ENCODE peak calls at places on chromosomes 2 and 18, in seven cellular contexts. One of them, this sample, is unnamed.

GRCh38 chr2:159349674-159350299 is 63.3 kb upstream of the WDSUB1 start:
- DNase-seq in IMR-90: peak; percentile 5
- DNase-seq in OCI-LY7: no peak
- DNase-seq in ovary: no peak
- DNase-seq in colonic mucosa: no peak
- DNase-seq in stomach: no peak
- DNase-seq in mucosa of descending colon: no peak
- DNase-seq in this sample: no peak

GRCh38 chr2:27729198-27729597 is 42.3 kb upstream of the MRPL33 start:
- DNase-seq in OCI-LY7: no peak
- DNase-seq in stomach: no peak
- DNase-seq in IMR-90: no peak
- DNase-seq in colonic mucosa: no peak
- DNase-seq in mucosa of descending colon: no peak
- DNase-seq in ovary: no peak
- DNase-seq in this sample: no peak

GRCh38 chr2:24334245-24334633 is 26.1 kb downstream of the ITSN2 start:
- DNase-seq in colonic mucosa: no peak
- DNase-seq in OCI-LY7: no peak
- DNase-seq in ovary: no peak
- DNase-seq in mucosa of descending colon: no peak
- DNase-seq in IMR-90: peak; percentile 37
- DNase-seq in stomach: no peak
- DNase-seq in this sample: no peak

GRCh38 chr2:202703091-202703490 is 68.3 kb downstream of the FAM117B start:
- DNase-seq in ovary: no peak
- DNase-seq in IMR-90: peak; percentile 49
- DNase-seq in mucosa of descending colon: no peak
- DNase-seq in stomach: no peak
- DNase-seq in OCI-LY7: no peak
- DNase-seq in colonic mucosa: no peak
- DNase-seq in this sample: no peak

GRCh38 chr18:5518899-5519371 is 24.9 kb downstream of the EPB41L3 start:
- DNase-seq in mucosa of descending colon: no peak
- DNase-seq in IMR-90: peak; percentile 71
- DNase-seq in ovary: no peak
- DNase-seq in colonic mucosa: no peak
- DNase-seq in OCI-LY7: no peak
- DNase-seq in stomach: no peak
- DNase-seq in this sample: no peak

GRCh38 chr2:218893349-218894167 is 12.9 kb downstream of the WNT10A start:
- DNase-seq in stomach: no peak
- DNase-seq in OCI-LY7: no peak
- DNase-seq in colonic mucosa: no peak
- DNase-seq in mucosa of descending colon: no peak
- DNase-seq in IMR-90: no peak
- DNase-seq in ovary: no peak
- DNase-seq in this sample: no peak

GRCh38 chr2:224175538-224175937 is 136.5 kb upstream of the SERPINE2 start:
- DNase-seq in ovary: no peak
- DNase-seq in stomach: no peak
- DNase-seq in IMR-90: no peak
- DNase-seq in colonic mucosa: no peak
- DNase-seq in OCI-LY7: no peak
- DNase-seq in mucosa of descending colon: no peak
- DNase-seq in this sample: no peak

GRCh38 chr2:199485732-199486335 is 28.1 kb upstream of the SATB2 start:
- DNase-seq in OCI-LY7: peak; percentile 83
- DNase-seq in IMR-90: peak; percentile 49
- DNase-seq in colonic mucosa: peak; percentile 88
- DNase-seq in ovary: no peak
- DNase-seq in mucosa of descending colon: peak; percentile 80
- DNase-seq in stomach: peak; percentile 59
- DNase-seq in this sample: peak; percentile 68

GRCh38 chr2:64463784-64464183 is 9.8 kb downstream of the LGALSL start:
- DNase-seq in stomach: no peak
- DNase-seq in colonic mucosa: no peak
- DNase-seq in mucosa of descending colon: no peak
- DNase-seq in IMR-90: peak; percentile 61
- DNase-seq in OCI-LY7: no peak
- DNase-seq in ovary: peak; percentile 37
- DNase-seq in this sample: no peak

GRCh38 chr18:63161032-63161727 is 158.4 kb downstream of the BCL2 start:
- DNase-seq in ovary: no peak
- DNase-seq in mucosa of descending colon: no peak
- DNase-seq in IMR-90: no peak
- DNase-seq in colonic mucosa: no peak
- DNase-seq in stomach: no peak
- DNase-seq in OCI-LY7: peak; percentile 42
- DNase-seq in this sample: no peak

GRCh38 chr2:201220102-201220570 is 37.2 kb downstream of the CASP10 start:
- DNase-seq in ovary: no peak
- DNase-seq in mucosa of descending colon: no peak
- DNase-seq in OCI-LY7: peak; percentile 15
- DNase-seq in colonic mucosa: peak; percentile 72
- DNase-seq in stomach: peak; percentile 45
- DNase-seq in IMR-90: no peak
- DNase-seq in this sample: no peak

GRCh38 chr2:43224571-43225092 is 1.8 kb downstream of the ZFP36L2 start:
- DNase-seq in OCI-LY7: peak; percentile 66
- DNase-seq in stomach: no peak
- DNase-seq in colonic mucosa: no peak
- DNase-seq in IMR-90: peak; percentile 17
- DNase-seq in mucosa of descending colon: no peak
- DNase-seq in ovary: peak; percentile 54
- DNase-seq in this sample: no peak

GRCh38 chr2:173048901-173049661 is 26.6 kb upstream of the MAP3K20 start:
- DNase-seq in mucosa of descending colon: peak; percentile 36
- DNase-seq in colonic mucosa: peak; percentile 58
- DNase-seq in OCI-LY7: no peak
- DNase-seq in stomach: peak; percentile 63
- DNase-seq in ovary: peak; percentile 86
- DNase-seq in IMR-90: peak; percentile 98
- DNase-seq in this sample: peak; percentile 29

GRCh38 chr18:363327-364115 is 95.7 kb upstream of the THOC1 start:
- DNase-seq in OCI-LY7: no peak
- DNase-seq in ovary: no peak
- DNase-seq in colonic mucosa: no peak
- DNase-seq in mucosa of descending colon: no peak
- DNase-seq in stomach: no peak
- DNase-seq in IMR-90: peak; percentile 20
- DNase-seq in this sample: no peak

GRCh38 chr2:35228584-35228983 is 1127.0 kb upstream of the CRIM1 start:
- DNase-seq in OCI-LY7: no peak
- DNase-seq in stomach: no peak
- DNase-seq in IMR-90: no peak
- DNase-seq in colonic mucosa: no peak
- DNase-seq in mucosa of descending colon: no peak
- DNase-seq in ovary: no peak
- DNase-seq in this sample: no peak

GRCh38 chr2:231427116-231427515 is 31.6 kb downstream of the B3GNT7 start:
- DNase-seq in OCI-LY7: no peak
- DNase-seq in IMR-90: no peak
- DNase-seq in mucosa of descending colon: no peak
- DNase-seq in ovary: no peak
- DNase-seq in colonic mucosa: no peak
- DNase-seq in stomach: no peak
- DNase-seq in this sample: no peak

GRCh38 chr2:50729306-50730105 is 302.4 kb downstream of the NRXN1 start:
- DNase-seq in OCI-LY7: no peak
- DNase-seq in mucosa of descending colon: no peak
- DNase-seq in ovary: no peak
- DNase-seq in stomach: no peak
- DNase-seq in colonic mucosa: no peak
- DNase-seq in IMR-90: no peak
- DNase-seq in this sample: no peak

GRCh38 chr18:59742325-59743111 is 45.3 kb upstream of the CCBE1 start:
- DNase-seq in ovary: no peak
- DNase-seq in IMR-90: peak; percentile 62
- DNase-seq in colonic mucosa: no peak
- DNase-seq in OCI-LY7: no peak
- DNase-seq in stomach: no peak
- DNase-seq in mucosa of descending colon: no peak
- DNase-seq in this sample: no peak

GRCh38 chr2:18599509-18600254 is 10.3 kb upstream of the NT5C1B start:
- DNase-seq in OCI-LY7: peak; percentile 2
- DNase-seq in stomach: no peak
- DNase-seq in mucosa of descending colon: no peak
- DNase-seq in ovary: no peak
- DNase-seq in colonic mucosa: no peak
- DNase-seq in IMR-90: peak; percentile 32
- DNase-seq in this sample: no peak

GRCh38 chr2:20525041-20526035 is 78.5 kb downstream of the RHOB start:
- DNase-seq in colonic mucosa: no peak
- DNase-seq in stomach: peak; percentile 44
- DNase-seq in mucosa of descending colon: no peak
- DNase-seq in IMR-90: peak; percentile 68
- DNase-seq in ovary: peak; percentile 43
- DNase-seq in OCI-LY7: no peak
- DNase-seq in this sample: peak; percentile 21
- TF ChIP-seq CTCF in colonic mucosa: no peak
- TF ChIP-seq CTCF in stomach: no peak
- TF ChIP-seq CTCF in mucosa of descending colon: no peak
- TF ChIP-seq CTCF in IMR-90: peak; percentile 8
- TF ChIP-seq CTCF in ovary: no peak
- TF ChIP-seq CTCF in OCI-LY7: no peak
- TF ChIP-seq CTCF in this sample: no peak

DNA sequence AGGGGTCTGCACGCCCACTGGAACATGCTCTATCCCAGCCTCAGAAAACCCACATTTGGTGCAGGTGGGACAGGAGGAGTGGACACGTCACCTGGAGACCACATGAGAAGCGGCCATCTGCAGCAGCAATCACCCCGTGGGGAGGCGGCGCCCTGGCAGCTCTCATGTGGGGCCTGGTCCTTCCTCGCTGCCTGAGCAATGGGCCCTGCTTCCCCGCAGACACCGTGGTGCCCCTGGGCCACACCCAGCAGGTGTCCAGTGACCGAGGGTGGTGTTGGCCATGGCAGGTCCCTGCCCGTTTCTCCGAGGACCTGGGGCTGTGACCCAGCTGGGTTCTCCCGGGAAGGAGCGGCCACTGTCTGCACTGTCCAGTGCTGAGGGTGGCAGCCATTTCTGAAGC is 44.6 kb downstream of the NFATC1 start:
- DNase-seq in IMR-90: no peak
- DNase-seq in stomach: no peak
- DNase-seq in ovary: no peak
- DNase-seq in OCI-LY7: no peak
- DNase-seq in mucosa of descending colon: no peak
- DNase-seq in colonic mucosa: no peak
- DNase-seq in this sample: no peak
- H3K4me1 ChIP-seq in IMR-90: no peaks in the 10 kb centered on the region
- H3K4me1 ChIP-seq in stomach: peaks cover 5% of the 10 kb centered on the region
- H3K4me1 ChIP-seq in ovary: peaks cover 3% of the 10 kb centered on the region
- H3K4me1 ChIP-seq in OCI-LY7: peaks cover 20% of the 10 kb centered on the region
- H3K4me1 ChIP-seq in mucosa of descending colon: no peaks in the 10 kb centered on the region
- H3K4me1 ChIP-seq in colonic mucosa: no peaks in the 10 kb centered on the region
- H3K4me1 ChIP-seq in this sample: no peaks in the 10 kb centered on the region

DNA sequence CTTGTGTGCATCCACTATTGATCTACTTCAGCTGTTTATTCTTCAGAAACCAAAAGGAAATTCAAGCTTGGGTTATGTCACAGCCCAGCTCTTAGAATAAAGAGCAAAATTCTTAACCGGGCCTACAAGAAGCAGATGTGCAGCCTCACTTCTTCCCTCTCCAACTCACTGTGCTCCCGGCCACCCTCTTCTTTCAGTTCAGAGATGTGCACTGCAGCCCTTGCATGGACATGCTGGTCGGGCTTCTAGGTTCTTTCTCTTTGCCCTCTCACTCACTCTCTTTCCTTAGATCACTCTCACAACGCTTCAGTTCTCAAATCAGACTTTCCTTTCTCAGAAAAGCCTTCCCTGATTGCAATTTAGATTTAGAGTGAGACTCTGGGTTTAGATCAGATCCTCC is 104.1 kb downstream of the CHN1 start:
- DNase-seq in stomach: no peak
- DNase-seq in IMR-90: peak; percentile 36
- DNase-seq in OCI-LY7: no peak
- DNase-seq in colonic mucosa: no peak
- DNase-seq in mucosa of descending colon: no peak
- DNase-seq in ovary: no peak
- DNase-seq in this sample: no peak
- TF ChIP-seq CTCF in stomach: no peak
- TF ChIP-seq CTCF in IMR-90: no peak
- TF ChIP-seq CTCF in OCI-LY7: no peak
- TF ChIP-seq CTCF in colonic mucosa: no peak
- TF ChIP-seq CTCF in mucosa of descending colon: no peak
- TF ChIP-seq CTCF in ovary: no peak
- TF ChIP-seq CTCF in this sample: no peak

GRCh38 chr2:152425765-152426710 is 91.1 kb downstream of the FMNL2 start:
- DNase-seq in OCI-LY7: no peak
- DNase-seq in stomach: no peak
- DNase-seq in mucosa of descending colon: no peak
- DNase-seq in colonic mucosa: no peak
- DNase-seq in ovary: no peak
- DNase-seq in IMR-90: no peak
- DNase-seq in this sample: no peak

GRCh38 chr2:152427902-152428301 is 92.9 kb downstream of the FMNL2 start:
- DNase-seq in stomach: no peak
- DNase-seq in colonic mucosa: no peak
- DNase-seq in IMR-90: no peak
- DNase-seq in mucosa of descending colon: no peak
- DNase-seq in OCI-LY7: no peak
- DNase-seq in ovary: no peak
- DNase-seq in this sample: no peak

GRCh38 chr2:152431370-152432098 is 96.6 kb downstream of the FMNL2 start:
- DNase-seq in stomach: no peak
- DNase-seq in ovary: no peak
- DNase-seq in IMR-90: no peak
- DNase-seq in colonic mucosa: no peak
- DNase-seq in mucosa of descending colon: no peak
- DNase-seq in OCI-LY7: no peak
- DNase-seq in this sample: no peak

GRCh38 chr2:152426801-152427200 is 91.8 kb downstream of the FMNL2 start:
- DNase-seq in stomach: no peak
- DNase-seq in mucosa of descending colon: no peak
- DNase-seq in IMR-90: peak; percentile 59
- DNase-seq in OCI-LY7: no peak
- DNase-seq in colonic mucosa: no peak
- DNase-seq in ovary: no peak
- DNase-seq in this sample: no peak

DNA sequence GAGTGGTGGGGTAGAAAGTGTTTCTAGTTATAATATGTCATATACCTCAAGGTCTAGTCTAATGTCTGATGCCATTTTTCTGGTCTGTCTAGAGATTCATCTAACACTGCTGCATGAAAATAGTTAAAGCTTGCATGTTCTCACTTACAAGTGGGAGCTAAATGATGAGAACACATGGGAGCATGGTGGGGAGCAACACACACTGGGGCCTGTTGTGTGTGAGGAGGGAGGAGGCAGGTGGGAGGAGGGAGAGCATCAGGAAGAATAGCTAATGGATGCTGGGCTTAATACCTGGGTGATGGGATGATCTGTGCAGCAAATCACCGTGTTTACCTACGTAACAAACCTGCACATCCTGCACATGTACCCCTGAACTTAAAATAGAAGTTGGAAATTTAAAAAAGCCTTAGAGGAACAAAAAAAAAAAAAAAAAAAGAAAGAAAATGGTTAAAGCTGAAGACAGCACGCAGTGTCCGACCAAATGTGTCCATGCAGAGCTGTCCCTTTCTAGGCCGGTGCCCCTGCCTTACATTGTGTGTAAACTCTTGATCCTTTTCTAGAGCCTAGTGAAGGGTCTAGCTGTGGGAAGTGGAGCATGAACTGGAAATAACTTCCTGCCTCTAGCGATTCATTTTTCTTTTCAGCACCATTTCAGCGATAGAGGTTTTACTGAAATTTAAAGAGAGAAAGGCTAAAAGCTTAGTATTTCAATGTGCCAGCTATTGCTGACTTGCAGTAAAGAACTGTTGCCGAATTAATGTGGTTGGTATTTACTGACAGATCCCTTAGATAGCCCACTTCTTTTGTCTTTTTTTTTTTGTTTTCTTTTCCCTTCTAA is 94.0 kb downstream of the FMNL2 start:
- DNase-seq in OCI-LY7: no peak
- DNase-seq in stomach: no peak
- DNase-seq in IMR-90: no peak
- DNase-seq in mucosa of descending colon: no peak
- DNase-seq in ovary: no peak
- DNase-seq in colonic mucosa: no peak
- DNase-seq in this sample: no peak
- H3K4me1 ChIP-seq in OCI-LY7: no peaks in the 10 kb centered on the region
- H3K4me1 ChIP-seq in stomach: no peaks in the 10 kb centered on the region
- H3K4me1 ChIP-seq in IMR-90: peaks cover 2% of the 10 kb centered on the region
- H3K4me1 ChIP-seq in mucosa of descending colon: no peaks in the 10 kb centered on the region
- H3K4me1 ChIP-seq in ovary: peaks cover 5% of the 10 kb centered on the region
- H3K4me1 ChIP-seq in colonic mucosa: no peaks in the 10 kb centered on the region
- H3K4me1 ChIP-seq in this sample: no peaks in the 10 kb centered on the region

This sample was measured in Peyer's patch.